ENCODE peak calls at places on chromosomes 3 and 15, in four cellular contexts. One of them, this sample, is unnamed.

GRCh38 chr3:125684199-125684598 is 88.9 kb upstream of the OSBPL11 start:
- DNase-seq in mesendoderm: peak
- DNase-seq in H1: peak
- DNase-seq in H9: peak
- DNase-seq in this sample: peak

GRCh38 chr3:171851685-171852084 is 8.5 kb downstream of the TMEM212 start:
- DNase-seq in mesendoderm: no peak
- DNase-seq in H1: no peak
- DNase-seq in H9: no peak
- DNase-seq in this sample: peak

GRCh38 chr15:75640483-75641175 is 605 bp upstream of the IMP3 start:
- DNase-seq in mesendoderm: peak
- DNase-seq in H1: no peak
- DNase-seq in H9: no peak
- DNase-seq in this sample: peak

GRCh38 chr3:134364061-134364935 is 9.9 kb downstream of the AMOTL2 start:
- DNase-seq in mesendoderm: peak
- DNase-seq in H1: peak
- DNase-seq in H9: peak
- DNase-seq in this sample: peak

GRCh38 chr3:48433472-48434118 is 3.7 kb upstream of the PLXNB1 start:
- DNase-seq in mesendoderm: no peak
- DNase-seq in H1: no peak
- DNase-seq in H9: no peak
- DNase-seq in this sample: peak

GRCh38 chr3:50246517-50246954 is 10.5 kb downstream of the GNAI2 start:
- DNase-seq in mesendoderm: peak
- DNase-seq in H1: no peak
- DNase-seq in H9: peak
- DNase-seq in this sample: peak

GRCh38 chr3:152071924-152072323 is 196.8 kb upstream of the MBNL1 start:
- DNase-seq in mesendoderm: peak
- DNase-seq in H1: no peak
- DNase-seq in H9: no peak
- DNase-seq in this sample: peak

GRCh38 chr3:196432137-196432879 is at the start of gene UBXN7:
- DNase-seq in mesendoderm: peak
- DNase-seq in H1: peak
- DNase-seq in H9: peak
- DNase-seq in this sample: peak

GRCh38 chr3:41581700-41582099 is 380.2 kb downstream of the ULK4 start:
- DNase-seq in mesendoderm: no peak
- DNase-seq in H1: no peak
- DNase-seq in H9: no peak
- DNase-seq in this sample: no peak
- H3K56ac ChIP-seq in mesendoderm: no peak
- H3K56ac ChIP-seq in H1: no peak
- H3K56ac ChIP-seq in H9: no peak
- H3K56ac ChIP-seq in this sample: no peak

DNA sequence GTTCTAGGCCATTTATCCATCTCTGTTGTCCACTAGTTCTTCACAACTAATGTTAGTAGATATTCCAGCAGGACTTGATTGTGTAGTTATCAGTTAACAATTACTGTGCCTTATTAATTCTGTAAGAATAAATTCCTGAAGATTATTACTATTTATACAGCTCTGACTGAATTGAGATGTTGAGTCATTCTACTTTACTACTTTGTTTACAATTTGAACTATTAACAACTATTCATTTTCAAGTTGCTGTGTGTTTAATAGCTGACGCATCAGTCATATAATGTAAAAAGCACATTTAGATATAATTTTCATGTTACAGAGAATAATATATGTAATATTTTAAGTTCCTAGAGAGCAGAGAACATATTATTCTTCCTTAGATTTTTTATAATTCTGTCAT is 21.1 kb downstream of the DZIP3 start:
- DNase-seq in mesendoderm: no peak
- DNase-seq in H1: no peak
- DNase-seq in H9: no peak
- DNase-seq in this sample: no peak
- H3K56ac ChIP-seq in mesendoderm: no peak
- H3K56ac ChIP-seq in H1: no peak
- H3K56ac ChIP-seq in H9: no peak
- H3K56ac ChIP-seq in this sample: no peak

DNA sequence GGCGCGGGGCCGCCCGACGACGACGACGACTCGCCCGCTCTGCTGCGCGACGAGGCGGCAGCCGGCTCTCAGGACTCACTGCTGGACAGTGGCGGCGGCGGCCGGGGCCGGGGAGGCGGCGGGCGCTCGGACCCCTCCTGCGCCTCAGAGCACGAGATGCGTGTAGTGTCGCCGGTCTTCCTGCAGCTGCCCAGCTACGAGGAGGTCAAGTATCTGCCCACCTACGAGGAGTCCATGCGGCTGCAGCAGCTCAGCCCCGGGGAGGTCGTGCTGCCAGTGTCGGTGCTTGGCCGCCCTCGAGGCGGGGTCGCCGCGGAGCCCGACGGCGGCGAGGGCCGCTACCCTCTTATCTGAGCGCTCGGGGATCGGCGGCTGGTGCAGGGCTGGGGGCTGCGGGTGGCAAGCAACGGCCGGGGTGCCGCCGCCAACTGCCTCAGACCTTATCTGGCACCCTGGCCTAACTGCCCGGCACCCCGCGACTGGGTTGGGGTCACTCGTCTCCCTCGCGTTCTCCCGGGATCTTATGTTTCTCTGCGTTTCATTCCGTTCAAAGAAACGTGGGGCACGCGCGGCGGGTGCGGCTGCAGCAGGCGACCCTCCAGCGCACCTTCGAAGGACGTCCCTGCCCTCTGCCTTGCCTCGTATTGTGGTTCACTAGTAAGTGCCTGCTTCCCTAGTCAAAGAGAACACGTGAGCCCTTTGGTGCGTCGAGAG is 961 bp downstream of the C3orf80 start:
- DNase-seq in mesendoderm: peak
- DNase-seq in H1: no peak
- DNase-seq in H9: peak
- DNase-seq in this sample: no peak
- H3K56ac ChIP-seq in mesendoderm: peak
- H3K56ac ChIP-seq in H1: no peak
- H3K56ac ChIP-seq in H9: no peak
- H3K56ac ChIP-seq in this sample: no peak

DNA sequence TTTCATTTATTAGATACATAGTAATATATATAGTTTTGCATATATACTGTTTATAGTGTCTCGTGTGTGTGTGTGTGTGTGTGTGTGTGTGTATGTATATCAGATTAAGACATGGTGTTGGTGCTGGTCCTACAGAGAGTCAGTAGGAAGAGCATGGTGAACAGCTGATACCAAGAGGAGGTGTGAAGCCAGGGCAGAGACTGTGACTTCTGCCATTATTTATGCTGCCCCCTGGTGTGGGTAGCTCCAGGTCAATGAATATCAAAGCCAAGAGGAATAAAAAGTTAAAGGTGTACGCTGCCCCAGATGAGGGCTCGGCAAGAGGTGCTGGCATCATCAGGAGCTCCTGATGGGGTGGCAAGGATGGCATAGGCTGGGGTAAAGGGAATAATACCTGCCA is 299.5 kb upstream of the RASGRP1 start:
- DNase-seq in mesendoderm: peak
- DNase-seq in H1: no peak
- DNase-seq in H9: no peak
- DNase-seq in this sample: no peak
- H3K56ac ChIP-seq in mesendoderm: no peak
- H3K56ac ChIP-seq in H1: no peak
- H3K56ac ChIP-seq in H9: no peak
- H3K56ac ChIP-seq in this sample: peak

GRCh38 chr3:8766148-8766547 is 3.3 kb downstream of the OXTR start:
- DNase-seq in mesendoderm: no peak
- DNase-seq in H1: no peak
- DNase-seq in H9: peak
- DNase-seq in this sample: no peak

GRCh38 chr3:8769088-8769822 is at the start of gene OXTR:
- DNase-seq in mesendoderm: peak
- DNase-seq in H1: peak
- DNase-seq in H9: peak
- DNase-seq in this sample: peak

GRCh38 chr3:8767667-8768363 is 1.6 kb downstream of the OXTR start:
- DNase-seq in mesendoderm: peak
- DNase-seq in H1: peak
- DNase-seq in H9: peak
- DNase-seq in this sample: no peak

GRCh38 chr3:8767181-8767666 is 2.2 kb downstream of the OXTR start:
- DNase-seq in mesendoderm: no peak
- DNase-seq in H1: no peak
- DNase-seq in H9: no peak
- DNase-seq in this sample: no peak

GRCh38 chr3:8768364-8769087 is 887 bp downstream of the OXTR start:
- DNase-seq in mesendoderm: no peak
- DNase-seq in H1: no peak
- DNase-seq in H9: peak
- DNase-seq in this sample: no peak
- H3K56ac ChIP-seq in mesendoderm: peak
- H3K56ac ChIP-seq in H1: no peak
- H3K56ac ChIP-seq in H9: no peak
- H3K56ac ChIP-seq in this sample: no peak

GRCh38 chr15:33639968-33640367 is 328.3 kb upstream of the CHRM5 start:
- DNase-seq in mesendoderm: no peak
- DNase-seq in H1: no peak
- DNase-seq in H9: no peak
- DNase-seq in this sample: no peak

GRCh38 chr15:33641069-33641468 is 327.2 kb upstream of the CHRM5 start:
- DNase-seq in mesendoderm: no peak
- DNase-seq in H1: no peak
- DNase-seq in H9: no peak
- DNase-seq in this sample: no peak

GRCh38 chr15:33639051-33639450 is 328.3 kb downstream of the RYR3 start:
- DNase-seq in mesendoderm: no peak
- DNase-seq in H1: no peak
- DNase-seq in H9: no peak
- DNase-seq in this sample: no peak

GRCh38 chr15:33636234-33636633 is 325.5 kb downstream of the RYR3 start:
- DNase-seq in mesendoderm: no peak
- DNase-seq in H1: no peak
- DNase-seq in H9: no peak
- DNase-seq in this sample: no peak

GRCh38 chr15:33638439-33638838 is 327.7 kb downstream of the RYR3 start:
- DNase-seq in mesendoderm: no peak
- DNase-seq in H1: no peak
- DNase-seq in H9: no peak
- DNase-seq in this sample: no peak
- H3K56ac ChIP-seq in mesendoderm: no peak
- H3K56ac ChIP-seq in H1: no peak
- H3K56ac ChIP-seq in H9: no peak
- H3K56ac ChIP-seq in this sample: no peak

GRCh38 chr3:154378311-154378710 is 51.7 kb downstream of the GPR149 start:
- DNase-seq in mesendoderm: no peak
- DNase-seq in H1: no peak
- DNase-seq in H9: no peak
- DNase-seq in this sample: no peak
- H3K56ac ChIP-seq in mesendoderm: no peak
- H3K56ac ChIP-seq in H1: no peak
- H3K56ac ChIP-seq in H9: no peak
- H3K56ac ChIP-seq in this sample: no peak

GRCh38 chr3:119401502-119402440 is 61.6 kb downstream of the TMEM39A start:
- DNase-seq in mesendoderm: no peak
- DNase-seq in H1: no peak
- DNase-seq in H9: peak
- DNase-seq in this sample: no peak

GRCh38 chr3:119408243-119408950 is 55.0 kb downstream of the TMEM39A start:
- DNase-seq in mesendoderm: no peak
- DNase-seq in H1: no peak
- DNase-seq in H9: no peak
- DNase-seq in this sample: peak

GRCh38 chr3:119401069-119401468 is 62.3 kb downstream of the TMEM39A start:
- DNase-seq in mesendoderm: no peak
- DNase-seq in H1: no peak
- DNase-seq in H9: no peak
- DNase-seq in this sample: no peak

GRCh38 chr3:119403201-119403600 is 60.2 kb downstream of the TMEM39A start:
- DNase-seq in mesendoderm: no peak
- DNase-seq in H1: no peak
- DNase-seq in H9: no peak
- DNase-seq in this sample: peak

GRCh38 chr3:119405315-119405714 is 58.1 kb downstream of the TMEM39A start:
- DNase-seq in mesendoderm: no peak
- DNase-seq in H1: no peak
- DNase-seq in H9: no peak
- DNase-seq in this sample: no peak
- H3K56ac ChIP-seq in mesendoderm: no peak
- H3K56ac ChIP-seq in H1: no peak
- H3K56ac ChIP-seq in H9: no peak
- H3K56ac ChIP-seq in this sample: no peak